ENCODE peak calls at places on chromosomes 5 and 9, in five cellular contexts. One of them, this sample, is unnamed.

GRCh38 chr9:126207256-126207655 is 119.4 kb upstream of the MVB12B start:
- DNase-seq in K562: no peak
- DNase-seq in HepG2: no peak
- DNase-seq in GM12878: no peak
- DNase-seq in H1: no peak
- DNase-seq in this sample: no peak

GRCh38 chr9:115730845-115731244 is 422.7 kb upstream of the PAPPA start:
- DNase-seq in GM12878: no peak
- DNase-seq in HepG2: no peak
- DNase-seq in K562: no peak
- DNase-seq in H1: no peak
- DNase-seq in this sample: no peak

GRCh38 chr9:71607571-71607970 is 160.7 kb downstream of the CEMIP2 start:
- DNase-seq in HepG2: no peak
- DNase-seq in K562: no peak
- DNase-seq in GM12878: no peak
- DNase-seq in H1: no peak
- DNase-seq in this sample: no peak

GRCh38 chr9:97985058-97985861 is 2.1 kb downstream of the ANP32B start:
- DNase-seq in GM12878: peak
- DNase-seq in H1: no peak
- DNase-seq in K562: no peak
- DNase-seq in HepG2: no peak
- DNase-seq in this sample: peak

GRCh38 chr5:77145666-77146065 is 58.6 kb upstream of the ZBED3 start:
- DNase-seq in H1: no peak
- DNase-seq in HepG2: no peak
- DNase-seq in GM12878: no peak
- DNase-seq in K562: no peak
- DNase-seq in this sample: no peak

GRCh38 chr5:73278693-73279092 is 105.7 kb downstream of the TMEM174 start:
- DNase-seq in H1: no peak
- DNase-seq in K562: no peak
- DNase-seq in GM12878: no peak
- DNase-seq in HepG2: peak
- DNase-seq in this sample: no peak

GRCh38 chr9:92774274-92774673 is 9.6 kb upstream of the BICD2 start:
- DNase-seq in K562: no peak
- DNase-seq in H1: no peak
- DNase-seq in GM12878: no peak
- DNase-seq in HepG2: no peak
- DNase-seq in this sample: no peak

GRCh38 chr9:106953166-106953565 is 90.2 kb downstream of the ZNF462 start:
- DNase-seq in GM12878: no peak
- DNase-seq in H1: no peak
- DNase-seq in HepG2: no peak
- DNase-seq in K562: no peak
- DNase-seq in this sample: no peak

GRCh38 chr9:88533951-88534455 is 975 bp upstream of the NXNL2 start:
- DNase-seq in HepG2: no peak
- DNase-seq in GM12878: no peak
- DNase-seq in K562: peak
- DNase-seq in H1: no peak
- DNase-seq in this sample: peak

GRCh38 chr9:90878562-90878961 is 76.9 kb downstream of the SYK start:
- DNase-seq in HepG2: no peak
- DNase-seq in GM12878: no peak
- DNase-seq in H1: no peak
- DNase-seq in K562: no peak
- DNase-seq in this sample: no peak

GRCh38 chr5:2191972-2192371 is 309.2 kb upstream of the IRX4 start:
- DNase-seq in K562: no peak
- DNase-seq in GM12878: no peak
- DNase-seq in H1: no peak
- DNase-seq in HepG2: no peak
- DNase-seq in this sample: no peak

GRCh38 chr5:168291281-168291960 is at the start of gene WWC1:
- DNase-seq in GM12878: peak
- DNase-seq in HepG2: peak
- DNase-seq in K562: peak
- DNase-seq in H1: no peak
- DNase-seq in this sample: peak

GRCh38 chr5:108672639-108673038 is 75.1 kb upstream of the FER start:
- DNase-seq in K562: no peak
- DNase-seq in GM12878: no peak
- DNase-seq in H1: no peak
- DNase-seq in HepG2: no peak
- DNase-seq in this sample: no peak

GRCh38 chr5:134099939-134100282 is 14.6 kb upstream of the TCF7 start:
- DNase-seq in GM12878: no peak
- DNase-seq in HepG2: no peak
- DNase-seq in K562: no peak
- DNase-seq in H1: no peak
- DNase-seq in this sample: peak

GRCh38 chr9:127899200-127899943 is at the start of gene ST6GALNAC6:
- DNase-seq in K562: peak
- DNase-seq in HepG2: no peak
- DNase-seq in GM12878: no peak
- DNase-seq in H1: no peak
- DNase-seq in this sample: peak

GRCh38 chr5:15500326-15500958 is 462 bp downstream of the FBXL7 start:
- DNase-seq in HepG2: no peak
- DNase-seq in GM12878: no peak
- DNase-seq in K562: no peak
- DNase-seq in H1: no peak
- DNase-seq in this sample: peak

DNA sequence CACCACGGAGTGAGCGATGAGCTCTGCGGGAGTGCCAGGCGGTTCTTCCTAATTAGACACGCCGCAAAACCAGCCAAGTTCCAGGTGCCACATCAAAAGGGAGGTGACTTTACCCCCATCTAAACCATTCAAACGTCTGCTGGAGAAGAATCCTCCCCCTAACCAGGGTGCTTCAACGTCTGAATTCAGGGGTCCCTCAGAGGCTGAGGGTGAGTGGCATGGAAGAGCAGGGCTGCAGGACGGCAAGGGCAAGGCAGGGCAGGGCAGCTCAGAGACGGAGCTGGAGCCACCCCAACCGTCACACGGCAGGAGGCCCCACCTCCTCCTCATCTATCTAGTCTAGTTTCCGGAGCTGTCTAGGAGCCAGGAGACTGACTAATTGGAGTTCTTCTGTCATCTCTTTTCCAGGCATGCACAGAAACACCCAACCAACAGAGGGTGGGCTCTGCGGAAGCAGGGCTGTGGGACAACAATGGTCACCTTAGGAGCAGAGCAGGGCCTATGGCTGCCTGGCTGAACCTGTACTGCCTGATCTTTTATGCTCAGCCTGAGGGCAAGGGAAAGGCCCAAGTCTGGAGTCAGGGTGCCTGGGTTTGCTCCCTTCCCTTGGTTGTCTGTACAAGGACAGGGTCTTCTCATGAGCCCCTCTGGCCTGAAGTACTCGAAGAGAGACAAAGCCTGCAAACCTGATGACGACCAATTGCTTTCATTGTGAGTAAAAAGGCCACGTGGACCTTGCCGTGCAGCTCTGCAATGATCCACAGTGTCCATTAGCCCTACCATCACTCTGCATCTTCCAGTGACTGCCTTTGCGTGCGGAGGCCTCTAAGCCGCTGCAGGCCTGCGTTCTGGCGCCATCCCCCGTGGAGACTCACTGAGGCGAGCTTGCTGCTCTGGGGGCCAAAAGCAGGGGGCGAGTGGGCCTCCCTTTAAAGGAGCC is 81.0 kb upstream of the SLC25A51 start:
- DNase-seq in K562: peak
- DNase-seq in HepG2: no peak
- DNase-seq in GM12878: no peak
- DNase-seq in H1: no peak
- DNase-seq in this sample: no peak
- TF ChIP-seq CTCF in K562: peak
- TF ChIP-seq CTCF in HepG2: no peak
- TF ChIP-seq CTCF in GM12878: no peak
- TF ChIP-seq CTCF in H1: no peak
- TF ChIP-seq CTCF in this sample: no peak

GRCh38 chr5:154478224-154478565 is at the start of gene HAND1:
- DNase-seq in H1: no peak
- DNase-seq in K562: peak
- DNase-seq in HepG2: peak
- DNase-seq in GM12878: no peak
- DNase-seq in this sample: peak

GRCh38 chr5:154476343-154477213 is 1.4 kb downstream of the HAND1 start:
- DNase-seq in H1: no peak
- DNase-seq in K562: no peak
- DNase-seq in HepG2: no peak
- DNase-seq in GM12878: no peak
- DNase-seq in this sample: peak

GRCh38 chr5:154478752-154479159 is 729 bp upstream of the HAND1 start:
- DNase-seq in HepG2: no peak
- DNase-seq in GM12878: no peak
- DNase-seq in K562: no peak
- DNase-seq in H1: no peak
- DNase-seq in this sample: peak

GRCh38 chr5:154479160-154479943 is 1.3 kb upstream of the HAND1 start:
- DNase-seq in H1: no peak
- DNase-seq in GM12878: no peak
- DNase-seq in HepG2: no peak
- DNase-seq in K562: no peak
- DNase-seq in this sample: peak

GRCh38 chr5:154477382-154478223 is 424 bp downstream of the HAND1 start:
- DNase-seq in GM12878: no peak
- DNase-seq in HepG2: no peak
- DNase-seq in K562: no peak
- DNase-seq in H1: no peak
- DNase-seq in this sample: peak
- TF ChIP-seq ATF2 in GM12878: no peak
- TF ChIP-seq ATF2 in HepG2: no peak
- TF ChIP-seq ATF2 in K562: no peak
- TF ChIP-seq ATF2 in H1: no peak
- TF ChIP-seq ATF2 in this sample: no peak

GRCh38 chr9:111992523-111992922 is 95.9 kb downstream of the UGCG start:
- DNase-seq in GM12878: peak
- DNase-seq in H1: no peak
- DNase-seq in K562: no peak
- DNase-seq in HepG2: no peak
- DNase-seq in this sample: no peak
- TF ChIP-seq MAX in GM12878: no peak
- TF ChIP-seq MAX in H1: no peak
- TF ChIP-seq MAX in K562: no peak
- TF ChIP-seq MAX in HepG2: no peak
- TF ChIP-seq MAX in this sample: no peak

DNA sequence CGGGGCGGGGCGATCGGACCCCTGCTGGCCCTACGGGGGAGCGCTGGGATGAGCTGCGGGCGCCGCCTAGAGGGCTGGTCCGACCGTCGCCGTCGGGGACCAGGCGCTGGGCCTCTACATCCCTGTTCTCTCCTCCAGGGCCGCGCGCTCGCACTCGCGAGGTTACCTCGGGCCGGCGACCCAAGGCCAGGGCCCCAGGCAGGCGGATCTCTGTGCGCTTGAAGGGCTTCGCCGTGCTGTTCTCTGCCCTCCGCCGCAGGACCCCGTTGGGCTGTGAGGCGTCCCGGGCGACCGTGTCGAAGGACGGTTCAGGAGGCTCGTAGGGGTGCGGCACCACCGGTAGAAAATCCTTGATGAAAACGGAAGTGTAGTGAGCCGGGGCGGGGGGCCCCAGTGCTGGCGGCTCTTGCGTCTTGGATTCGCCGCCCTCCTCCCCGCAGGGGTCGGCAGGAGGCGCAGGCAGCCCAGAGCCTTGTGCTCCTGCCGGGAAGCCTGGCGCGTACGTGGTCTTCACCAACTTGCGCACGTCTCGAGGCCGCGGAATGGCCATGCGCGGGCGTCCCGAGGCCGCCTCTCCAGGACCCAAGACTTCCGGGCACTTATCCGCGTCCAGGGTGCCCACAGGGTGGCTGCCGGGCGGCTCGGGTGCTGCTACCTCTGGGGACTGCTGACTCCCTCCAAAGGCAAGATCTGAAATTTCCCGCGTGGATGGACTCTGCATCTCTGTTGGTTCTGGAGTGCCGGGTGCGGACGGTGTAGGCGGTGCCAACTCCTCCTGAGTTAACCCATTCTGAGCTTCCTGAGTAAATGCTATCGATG is 2.0 kb downstream of the PROB1 start:
- DNase-seq in K562: no peak
- DNase-seq in GM12878: no peak
- DNase-seq in H1: no peak
- DNase-seq in HepG2: no peak
- DNase-seq in this sample: peak
- TF ChIP-seq CTCF in K562: no peak
- TF ChIP-seq CTCF in GM12878: peak
- TF ChIP-seq CTCF in H1: peak
- TF ChIP-seq CTCF in HepG2: no peak
- TF ChIP-seq CTCF in this sample: no peak

This sample was measured in WTC11.